ENCODE peak calls at places on chromosomes 2 and 18, in six cellular contexts. O is cardiac fibroblast, L is breast epithelium, M is A549, S is NB4, C is foreskin fibroblast. K is an unnamed sample.

GRCh38 chr18:59359576-59359952 is 499 bp upstream of the LMAN1 start:
- DNase-seq in C (no peak), M (no peak), O (no peak), S (no peak), L (no peak), K (no peak)

GRCh38 chr2:174788291-174788929 is 24.1 kb upstream of the CHRNA1 start:
- DNase-seq in L (no peak), M (peak), O (no peak), S (no peak), C (peak), K (no peak)

GRCh38 chr2:190881480-190882326 is 1.1 kb downstream of the GLS start:
- DNase-seq in S (peak), L (peak), O (peak), C (peak), M (peak), K (peak)

GRCh38 chr2:222423632-222424280 is 587 bp upstream of the SGPP2 start:
- DNase-seq in L (no peak), O (no peak), S (no peak), C (no peak), M (no peak), K (peak)

GRCh38 chr2:104493698-104494097 is 360.2 kb upstream of the POU3F3 start:
- DNase-seq in O (no peak), S (no peak), M (no peak), C (no peak), L (no peak), K (no peak)

GRCh38 chr2:229409751-229410181 is 138.7 kb upstream of the PID1 start:
- DNase-seq in M (no peak), L (no peak), C (peak), O (no peak), S (no peak), K (no peak)

GRCh38 chr2:5453648-5454390 is 238.4 kb upstream of the SOX11 start:
- DNase-seq in S (no peak), M (no peak), L (no peak), O (no peak), C (no peak), K (no peak)

GRCh38 chr2:47751856-47752414 is 31.0 kb upstream of the MSH6 start:
- DNase-seq in M (no peak), L (no peak), S (peak), C (no peak), O (no peak), K (peak)

GRCh38 chr18:70920840-70921374 is 632.1 kb downstream of the SOCS6 start:
- DNase-seq in O (no peak), C (no peak), L (no peak), S (no peak), M (no peak), K (no peak)

GRCh38 chr18:12946549-12947354 is 1.1 kb upstream of the SEH1L start:
- DNase-seq in M (peak), L (peak), O (peak), S (peak), C (peak), K (peak)

GRCh38 chr2:219499058-219499307 is 292 bp downstream of the GMPPA start:
- DNase-seq in O (no peak), C (no peak), L (no peak), M (no peak), S (no peak), K (no peak)

GRCh38 chr2:58480191-58480590 is 239.1 kb upstream of the FANCL start:
- DNase-seq in S (no peak), L (no peak), M (no peak), O (no peak), C (no peak), K (no peak)

GRCh38 chr2:10135296-10136089 is 13.0 kb downstream of the RRM2 start:
- DNase-seq in O (peak), S (peak), L (no peak), C (peak), M (peak), K (no peak)

GRCh38 chr2:99821572-99822369 is 320.6 kb downstream of the AFF3 start:
- DNase-seq in C (peak), O (peak), S (no peak), L (no peak), M (no peak), K (no peak)

GRCh38 chr18:22545091-22545795 is 127.5 kb upstream of the CTAGE1 start:
- DNase-seq in S (no peak), C (no peak), L (no peak), O (no peak), M (no peak), K (no peak)

GRCh38 chr18:22541232-22541631 is 123.5 kb upstream of the CTAGE1 start:
- DNase-seq in L (no peak), M (no peak), S (no peak), C (no peak), O (no peak), K (no peak)

GRCh38 chr18:22544626-22545025 is 126.9 kb upstream of the CTAGE1 start:
- DNase-seq in O (no peak), S (no peak), M (no peak), C (peak), L (no peak), K (no peak)

GRCh38 chr18:22542400-22542835 is 124.7 kb upstream of the CTAGE1 start:
- DNase-seq in S (no peak), L (no peak), M (no peak), C (peak), O (peak), K (no peak)

DNA sequence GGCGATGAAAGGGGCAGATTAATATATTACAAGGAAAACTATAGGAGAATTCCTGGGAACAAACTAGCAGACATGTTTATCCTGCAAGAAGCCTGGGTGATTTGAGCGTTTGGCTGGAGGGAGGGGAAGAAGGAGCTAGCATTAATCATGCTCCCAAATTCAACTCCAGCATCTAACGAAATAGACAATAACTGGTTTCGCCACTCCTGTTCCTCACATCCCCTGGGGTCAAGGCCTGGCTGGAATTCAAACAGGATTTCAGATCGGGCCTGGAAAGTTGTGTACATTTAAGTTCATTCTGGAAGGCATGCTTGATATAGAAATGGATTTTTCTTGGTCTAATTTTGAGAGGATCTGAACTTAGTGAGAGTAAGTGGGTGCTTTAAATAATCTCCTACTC is 126.0 kb upstream of the CTAGE1 start:
- DNase-seq in L (no peak), O (peak), S (no peak), C (no peak), M (no peak), K (no peak)
- TF ChIP-seq CTCF in L (no peak), O (no peak), S (no peak), C (no peak), M (no peak), K (no peak)

DNA sequence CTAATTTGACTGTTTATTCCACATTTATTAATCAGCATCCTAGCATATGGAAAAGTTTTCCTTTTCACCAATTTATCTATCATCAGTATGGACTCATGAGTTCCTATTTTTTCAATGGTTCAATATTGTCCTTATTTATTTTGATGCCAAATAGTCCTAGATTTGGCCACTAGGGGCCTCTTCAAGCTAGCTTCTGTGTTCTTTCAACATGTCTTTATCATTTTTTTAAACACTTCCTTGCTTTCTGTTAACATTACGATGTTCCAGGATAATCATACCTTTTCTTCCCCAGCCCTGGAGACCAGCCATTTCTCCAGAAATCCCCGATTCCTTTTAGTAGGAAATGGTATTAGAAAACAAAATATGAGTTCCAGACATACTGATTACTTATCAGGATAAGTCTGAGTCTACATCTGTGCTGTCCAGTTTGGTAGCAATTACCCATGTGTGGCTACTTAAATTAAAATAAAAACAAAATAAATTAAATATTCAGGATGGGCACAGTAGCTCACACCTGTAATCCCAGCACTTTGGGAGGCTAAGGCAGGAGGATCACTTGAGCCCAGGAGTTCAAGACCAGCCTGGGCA is 70.6 kb downstream of the RPE start:
- DNase-seq in C (peak), L (no peak), M (peak), S (peak), O (peak), K (peak)
- H3K4me3 ChIP-seq in C (no peak), L (no peak), M (no peak), S (no peak), O (no peak), K (no peak)

GRCh38 chr2:157185828-157186227 is 71.7 kb upstream of the GALNT5 start:
- DNase-seq in O (peak), L (no peak), C (peak), M (no peak), S (no peak), K (no peak)
- TF ChIP-seq CTCF in O (no peak), L (no peak), C (no peak), M (no peak), S (no peak), K (no peak)

GRCh38 chr2:136823291-136823690 is 57.9 kb downstream of the THSD7B start:
- DNase-seq in L (no peak), C (no peak), O (no peak), M (no peak), S (no peak), K (no peak)
- H3K4me3 ChIP-seq in L (no peak), C (no peak), O (no peak), M (no peak), S (no peak), K (no peak)

DNA sequence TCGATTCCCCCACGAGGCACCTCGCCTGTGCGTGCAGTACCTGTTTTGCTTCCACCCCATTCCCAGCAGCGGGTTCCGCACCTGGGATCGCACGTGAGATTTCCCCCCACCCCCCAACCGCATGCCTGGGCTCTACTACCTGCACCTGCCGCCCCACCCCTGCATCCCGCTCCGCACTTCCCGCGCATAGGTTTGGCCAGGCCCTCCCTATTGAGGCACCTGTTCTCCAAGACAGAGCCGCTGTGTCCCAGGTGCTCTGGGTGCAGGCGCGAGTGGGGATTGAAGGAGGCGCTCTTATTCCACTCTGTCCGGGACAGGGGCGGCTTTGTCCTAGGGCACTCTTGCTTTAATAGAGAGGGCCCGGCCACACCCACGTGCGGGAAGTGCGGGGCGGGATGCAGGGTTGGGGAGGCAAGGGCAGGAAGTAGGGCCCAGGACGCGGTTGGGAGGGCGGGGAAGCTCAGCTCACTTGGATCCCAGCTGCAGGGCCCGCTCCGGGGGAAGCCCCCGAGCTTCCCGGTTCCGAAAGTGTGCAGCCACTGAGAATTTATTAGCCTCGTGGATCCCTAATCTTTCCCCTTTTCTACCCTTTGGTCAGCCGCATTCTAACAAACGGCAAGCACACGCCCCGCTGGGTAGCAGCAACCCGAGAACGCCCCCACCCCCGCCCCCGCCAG is 698 bp upstream of the MOCOS start:
- DNase-seq in M (peak), O (peak), S (no peak), L (no peak), C (peak), K (peak)
- TF ChIP-seq CTCF in M (no peak), O (no peak), S (no peak), L (no peak), C (no peak), K (no peak)

K was measured in GM12865.